ENCODE peak calls at places on chromosomes 4 and X, in eight cellular contexts. A is left lung; H is GM23248; S is CD8-positive, alpha-beta memory T cell; V is mesendoderm; O is pancreas; Y is CD8-positive, alpha-beta T cell; T is CD4-positive, CD25-positive, alpha-beta regulatory T cell. J is an unnamed sample.

GRCh38 chr4:124486423-124486822 is 226.1 kb downstream of the ANKRD50 start:
- DNase-seq in A (no peak), H (no peak), S (no peak), V (no peak), O (no peak), Y (no peak), T (no peak), J (no peak)

GRCh38 chrX:97399400-97399799 is 515.7 kb downstream of the RPA4 start:
- DNase-seq in A (no peak), H (peak), S (no peak), V (peak), O (no peak), Y (no peak), T (no peak), J (no peak)

GRCh38 chrX:14032383-14032782 is 2.7 kb upstream of the GEMIN8 start:
- DNase-seq in A (no peak), H (peak), S (peak), V (peak), O (peak), Y (peak), T (peak), J (no peak)

GRCh38 chr4:74682567-74683359 is 111.6 kb downstream of the BTC start:
- DNase-seq in A (peak), H (peak), S (no peak), V (peak), O (peak), Y (no peak), T (no peak), J (no peak)

GRCh38 chrX:26262121-26262523 is 46.2 kb downstream of the MAGEB5 start:
- DNase-seq in A (no peak), H (no peak), S (no peak), V (peak), O (no peak), Y (no peak), T (no peak), J (no peak)

GRCh38 chr4:10456270-10457254 is 664 bp downstream of the ZNF518B start:
- DNase-seq in A (peak), H (peak), S (peak), V (peak), O (peak), Y (peak), T (peak), J (no peak)

GRCh38 chrX:119755981-119756533 is 2.3 kb upstream of the SOWAHD start:
- DNase-seq in A (peak), H (no peak), S (peak), V (no peak), O (no peak), Y (no peak), T (peak), J (no peak)

GRCh38 chr4:152896819-152897218 is 39.3 kb upstream of the FHDC1 start:
- DNase-seq in A (no peak), H (peak), S (no peak), V (no peak), O (no peak), Y (no peak), T (no peak), J (no peak)

GRCh38 chr4:122539861-122540465 is 80.9 kb downstream of the IL21 start:
- DNase-seq in A (no peak), H (peak), S (no peak), V (no peak), O (no peak), Y (no peak), T (no peak), J (no peak)

GRCh38 chr4:8607603-8608481 is 15.3 kb downstream of the CPZ start:
- DNase-seq in A (no peak), H (peak), S (peak), V (peak), O (peak), Y (no peak), T (no peak), J (no peak)

GRCh38 chr4:164571593-164572385 is 182.1 kb upstream of the SMIM31 start:
- DNase-seq in A (no peak), H (peak), S (no peak), V (peak), O (no peak), Y (no peak), T (no peak), J (no peak)

GRCh38 chr4:38463268-38463958 is 200.6 kb upstream of the KLF3 start:
- DNase-seq in A (no peak), H (no peak), S (no peak), V (no peak), O (no peak), Y (no peak), T (no peak), J (no peak)

GRCh38 chr4:73599182-73599581 is 21.1 kb downstream of the RASSF6 start:
- DNase-seq in A (no peak), H (peak), S (no peak), V (peak), O (peak), Y (no peak), T (no peak), J (no peak)

GRCh38 chr4:8912506-8912905 is 40.9 kb upstream of the HMX1 start:
- DNase-seq in A (no peak), H (no peak), S (no peak), V (no peak), O (peak), Y (no peak), T (no peak), J (peak)

GRCh38 chr4:139554726-139555072 is 1.3 kb downstream of the SETD7 start:
- DNase-seq in A (no peak), H (no peak), S (no peak), V (no peak), O (no peak), Y (no peak), T (no peak), J (no peak)
- H3K27ac ChIP-seq in A (peak), H (peak), S (no peak), V (no peak), O (peak), Y (no peak), T (peak), J (peak)

GRCh38 chr4:76716020-76716419 is 181.9 kb downstream of the SOWAHB start:
- DNase-seq in A (no peak), H (no peak), S (no peak), V (no peak), O (no peak), Y (no peak), T (no peak), J (no peak)

GRCh38 chr4:76717431-76717830 is 180.5 kb downstream of the SOWAHB start:
- DNase-seq in A (no peak), H (no peak), S (no peak), V (no peak), O (no peak), Y (no peak), T (no peak), J (no peak)

GRCh38 chr4:76716658-76717057 is 181.3 kb downstream of the SOWAHB start:
- DNase-seq in A (no peak), H (no peak), S (no peak), V (no peak), O (no peak), Y (no peak), T (no peak), J (no peak)

GRCh38 chr4:76718021-76718420 is 179.9 kb downstream of the SOWAHB start:
- DNase-seq in A (no peak), H (no peak), S (no peak), V (no peak), O (no peak), Y (no peak), T (no peak), J (no peak)

GRCh38 chr4:76718806-76719205 is 179.1 kb downstream of the SOWAHB start:
- DNase-seq in A (no peak), H (no peak), S (no peak), V (peak), O (no peak), Y (no peak), T (no peak), J (no peak)
- H3K27ac ChIP-seq in A (no peak), H (no peak), S (no peak), V (no peak), O (no peak), Y (no peak), T (no peak), J (peak)

GRCh38 chr4:7256989-7257810 is 64.9 kb downstream of the SORCS2 start:
- DNase-seq in A (no peak), H (peak), S (no peak), V (no peak), O (peak), Y (no peak), T (no peak), J (no peak)

GRCh38 chr4:7255996-7256395 is 63.7 kb downstream of the SORCS2 start:
- DNase-seq in A (no peak), H (no peak), S (no peak), V (no peak), O (no peak), Y (no peak), T (no peak), J (no peak)

GRCh38 chr4:7253806-7254205 is 61.5 kb downstream of the SORCS2 start:
- DNase-seq in A (no peak), H (no peak), S (no peak), V (no peak), O (no peak), Y (no peak), T (no peak), J (no peak)

GRCh38 chr4:7254736-7255487 is 62.6 kb downstream of the SORCS2 start:
- DNase-seq in A (no peak), H (peak), S (no peak), V (no peak), O (no peak), Y (no peak), T (no peak), J (no peak)

DNA sequence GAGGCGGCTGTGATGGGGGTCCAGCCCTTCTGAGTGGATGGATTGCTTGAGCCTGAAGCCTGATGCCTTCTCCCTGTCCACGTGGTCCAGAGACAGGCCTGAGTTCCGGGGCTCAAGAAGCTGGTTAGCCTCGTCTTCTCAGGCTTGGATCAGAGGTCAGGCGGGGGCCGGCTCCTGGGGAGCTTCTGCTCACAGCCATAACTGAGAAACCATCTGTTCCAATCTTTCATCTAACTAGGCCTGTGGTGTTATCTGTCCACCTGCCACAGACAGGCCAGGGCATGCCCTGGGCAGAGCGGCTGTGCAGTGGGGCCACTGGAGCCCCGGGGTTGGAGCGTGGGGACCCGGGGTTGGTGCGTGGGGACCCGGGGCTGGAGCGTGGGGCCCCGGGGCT is 63.1 kb downstream of the SORCS2 start:
- DNase-seq in A (no peak), H (no peak), S (no peak), V (no peak), O (no peak), Y (no peak), T (no peak), J (no peak)
- H3K27ac ChIP-seq in A (no peak), H (no peak), S (no peak), V (no peak), O (no peak), Y (no peak), T (no peak), J (no peak)

DNA sequence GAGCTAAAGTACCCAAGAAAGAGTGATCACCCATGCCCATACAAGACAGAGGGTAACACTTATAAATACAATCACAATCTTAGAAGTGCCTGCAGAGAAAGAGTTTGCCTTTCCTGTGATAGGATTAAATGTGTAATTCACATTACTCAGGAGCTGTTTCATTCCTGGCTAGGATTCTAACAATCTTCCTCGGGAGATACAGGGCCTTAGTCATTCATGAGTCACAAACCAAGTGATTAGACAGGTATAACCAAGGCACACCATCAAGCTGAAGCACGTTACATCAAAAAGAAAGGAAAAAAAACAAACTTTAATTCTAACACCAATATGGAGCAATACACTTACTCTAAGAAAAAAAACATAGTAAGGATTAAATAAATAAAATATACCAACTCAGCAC is 14.9 kb downstream of the ABCG2 start:
- DNase-seq in A (no peak), H (peak), S (no peak), V (peak), O (no peak), Y (no peak), T (no peak), J (no peak)
- H3K27ac ChIP-seq in A (no peak), H (no peak), S (no peak), V (no peak), O (no peak), Y (no peak), T (no peak), J (no peak)

GRCh38 chr4:154836030-154836429 is 55.0 kb downstream of the RBM46 start:
- DNase-seq in A (no peak), H (no peak), S (no peak), V (no peak), O (no peak), Y (no peak), T (no peak), J (no peak)
- H3K27ac ChIP-seq in A (no peak), H (no peak), S (no peak), V (no peak), O (no peak), Y (no peak), T (no peak), J (no peak)

DNA sequence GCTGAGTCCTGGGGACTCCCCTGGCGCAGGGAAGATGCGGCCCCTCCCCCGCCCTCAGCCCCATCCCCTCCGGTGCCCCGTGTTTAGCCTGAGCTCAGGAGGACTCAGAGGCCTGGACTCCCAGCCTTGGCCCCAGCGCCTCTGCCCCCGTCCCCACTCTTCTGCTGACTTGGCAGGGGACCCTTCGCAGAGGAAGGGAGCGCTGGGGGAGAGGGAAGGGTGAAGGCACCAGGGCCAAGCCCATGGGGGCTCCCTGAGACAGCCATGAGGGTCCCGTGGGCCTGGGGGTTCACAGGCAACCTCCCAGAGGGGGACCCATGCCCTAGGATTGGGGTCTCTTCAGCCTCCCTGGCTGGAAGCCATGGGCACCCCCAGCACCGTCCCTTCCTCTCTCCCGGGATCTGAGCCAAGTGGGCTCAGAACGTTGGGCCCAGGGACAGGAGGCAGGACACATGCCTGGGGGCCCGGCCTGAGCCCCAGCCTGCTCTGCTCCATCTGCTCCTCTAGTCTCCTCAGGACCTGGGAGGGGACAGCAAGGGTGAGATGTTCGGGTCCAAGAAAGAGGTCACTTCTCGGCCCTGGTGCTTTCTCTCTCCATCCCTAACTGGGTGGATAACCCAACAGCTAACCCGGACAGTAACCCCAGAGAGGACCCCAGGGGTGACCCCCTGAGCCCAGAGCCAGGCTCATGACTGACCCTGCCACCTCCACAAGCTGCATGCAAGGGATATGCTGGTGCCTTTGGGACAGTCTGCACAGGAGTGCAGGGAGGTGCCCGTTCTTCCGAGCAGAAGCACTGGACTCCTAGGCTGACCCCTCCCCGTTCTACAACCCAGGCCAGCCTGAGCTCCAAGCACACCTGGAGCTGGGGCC is 1.5 kb upstream of the CPLX1 start:
- DNase-seq in A (peak), H (no peak), S (no peak), V (no peak), O (peak), Y (no peak), T (no peak), J (no peak)
- H3K27ac ChIP-seq in A (no peak), H (no peak), S (no peak), V (no peak), O (no peak), Y (no peak), T (no peak), J (no peak)

GRCh38 chrX:43703211-43703791 is 47.2 kb downstream of the MAOA start:
- DNase-seq in A (no peak), H (peak), S (no peak), V (no peak), O (no peak), Y (no peak), T (no peak), J (no peak)

GRCh38 chrX:43707812-43708548 is 51.9 kb downstream of the MAOA start:
- DNase-seq in A (no peak), H (peak), S (no peak), V (no peak), O (peak), Y (no peak), T (no peak), J (no peak)

GRCh38 chrX:43702079-43702524 is 46.0 kb downstream of the MAOA start:
- DNase-seq in A (no peak), H (no peak), S (no peak), V (no peak), O (no peak), Y (no peak), T (no peak), J (no peak)

GRCh38 chrX:43706786-43707185 is 50.7 kb downstream of the MAOA start:
- DNase-seq in A (no peak), H (peak), S (no peak), V (no peak), O (no peak), Y (no peak), T (no peak), J (no peak)

DNA sequence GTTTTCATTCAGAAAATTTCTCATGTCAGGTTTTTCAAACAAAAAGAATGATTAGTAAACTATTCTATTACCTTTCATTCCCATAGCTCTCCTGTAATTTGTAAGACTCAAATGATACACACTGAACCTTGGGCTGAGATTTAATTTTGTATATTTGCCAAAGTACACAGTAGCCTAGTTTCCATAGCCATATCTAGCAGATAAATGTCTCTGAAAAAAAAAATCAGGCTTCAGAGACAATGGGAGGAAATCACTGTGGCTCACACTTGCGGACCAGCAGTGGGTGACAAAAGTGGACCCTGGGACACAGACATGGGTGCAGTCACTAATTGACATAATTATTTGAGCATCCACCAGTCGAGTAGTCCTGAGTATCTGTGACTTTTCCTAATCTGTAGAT is 46.6 kb downstream of the MAOA start:
- DNase-seq in A (no peak), H (no peak), S (no peak), V (no peak), O (no peak), Y (no peak), T (no peak), J (no peak)
- H3K27ac ChIP-seq in A (peak), H (no peak), S (no peak), V (no peak), O (peak), Y (no peak), T (no peak), J (peak)

J was measured in coronary artery.